ENCODE peak calls at places on chromosomes 1 and 21, in five cellular contexts. K is left ventricle myocardium inferior, N is fibroblast of lung, R is tibial nerve, D is body of pancreas. P is an unnamed sample. For H3K27me3, the result is how much of the 10 kb centered on the place peaks cover.

GRCh38 chr1:1594602-1594981 is 5.3 kb downstream of the FNDC10 start:
- DNase-seq in K (no peak), N (no peak), R (no peak), D (no peak), P (no peak)

GRCh38 chr1:150366416-150367296 is 2.7 kb downstream of the RPRD2 start:
- DNase-seq in K (no peak), N (peak), R (no peak), D (no peak), P (no peak)

GRCh38 chr1:111599781-111600180 is 19.8 kb upstream of the RAP1A start:
- DNase-seq in K (no peak), N (no peak), R (no peak), D (no peak), P (no peak)

GRCh38 chr21:37546949-37547614 is 180.5 kb downstream of the DYRK1A start:
- DNase-seq in K (no peak), N (no peak), R (no peak), D (no peak), P (no peak)

GRCh38 chr1:93839307-93839706 is 39.7 kb downstream of the DNTTIP2 start:
- DNase-seq in K (no peak), N (peak), R (no peak), D (no peak), P (no peak)

GRCh38 chr1:62836856-62837540 is 53.1 kb downstream of the ATG4C start:
- DNase-seq in K (no peak), N (no peak), R (no peak), D (no peak), P (no peak)

GRCh38 chr1:105073660-105074059 is 1324.0 kb downstream of the AMY1C start:
- DNase-seq in K (no peak), N (no peak), R (no peak), D (no peak), P (no peak)

GRCh38 chr1:99849413-99849743 is 783 bp upstream of the AGL start:
- DNase-seq in K (no peak), N (peak), R (no peak), D (peak), P (no peak)

GRCh38 chr1:3145489-3146325 is 76.7 kb downstream of the PRDM16 start:
- DNase-seq in K (no peak), N (no peak), R (no peak), D (no peak), P (no peak)

GRCh38 chr1:3149277-3149676 is 80.3 kb downstream of the PRDM16 start:
- DNase-seq in K (no peak), N (no peak), R (no peak), D (no peak), P (no peak)

GRCh38 chr1:3146907-3147306 is 77.9 kb downstream of the PRDM16 start:
- DNase-seq in K (no peak), N (no peak), R (no peak), D (no peak), P (no peak)

GRCh38 chr1:3146458-3146857 is 77.5 kb downstream of the PRDM16 start:
- DNase-seq in K (no peak), N (no peak), R (no peak), D (no peak), P (no peak)

GRCh38 chr1:3148171-3148570 is 79.2 kb downstream of the PRDM16 start:
- DNase-seq in K (no peak), N (no peak), R (no peak), D (no peak), P (no peak)
- H3K27me3 ChIP-seq in K (under half), N (under half), R (under half), D (under half), P (under half)

GRCh38 chr1:33177996-33178540 is 3.8 kb downstream of the TRIM62 start:
- DNase-seq in K (no peak), N (no peak), R (no peak), D (no peak), P (no peak)

GRCh38 chr1:33175865-33176264 is 6.0 kb downstream of the TRIM62 start:
- DNase-seq in K (no peak), N (no peak), R (no peak), D (no peak), P (no peak)

GRCh38 chr1:33178836-33179439 is 2.9 kb downstream of the TRIM62 start:
- DNase-seq in K (no peak), N (no peak), R (no peak), D (no peak), P (no peak)

GRCh38 chr1:33176887-33177286 is 5.0 kb downstream of the TRIM62 start:
- DNase-seq in K (no peak), N (no peak), R (no peak), D (no peak), P (no peak)

GRCh38 chr1:33176362-33176850 is 5.4 kb downstream of the TRIM62 start:
- DNase-seq in K (no peak), N (no peak), R (no peak), D (no peak), P (no peak)
- H3K27ac ChIP-seq in K (no peak), N (no peak), R (no peak), D (no peak), P (no peak)

DNA sequence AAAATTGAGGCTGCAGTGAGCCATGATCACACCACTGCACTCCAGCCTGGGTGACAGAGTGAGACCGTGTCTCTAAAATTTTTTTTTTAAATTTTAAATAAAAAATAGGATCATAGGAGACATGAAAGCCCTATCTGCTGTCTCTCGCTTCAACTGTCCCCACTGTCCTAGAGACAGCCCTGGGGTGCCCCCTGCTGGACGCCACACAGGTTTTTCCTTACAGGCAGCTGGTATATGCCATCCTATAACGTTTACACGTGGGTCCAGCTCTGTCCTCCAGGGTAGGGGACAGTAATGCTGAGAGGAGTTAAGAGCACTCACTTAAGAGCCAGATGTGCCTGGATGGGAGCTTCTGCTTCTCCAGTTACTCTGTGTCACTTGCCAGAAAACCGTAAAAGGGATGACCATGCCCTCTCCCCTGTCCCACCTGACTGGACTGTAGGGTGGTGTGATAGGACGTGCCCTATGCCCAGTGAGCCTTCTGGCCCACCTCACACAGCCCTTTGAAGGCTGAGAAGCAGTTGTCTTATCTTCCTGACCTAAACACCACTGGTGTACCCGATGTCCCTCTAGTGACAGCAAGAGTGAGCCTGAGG is 8.5 kb downstream of the FBXO2 start:
- DNase-seq in K (peak), N (peak), R (peak), D (peak), P (peak)
- H3K27me3 ChIP-seq in K (half or more), N (under half), R (under half), D (under half), P (under half)

GRCh38 chr1:109954180-109954579 is 30.4 kb upstream of the AHCYL1 start:
- DNase-seq in K (no peak), N (no peak), R (no peak), D (no peak), P (no peak)

GRCh38 chr1:109959632-109959973 is 25.0 kb upstream of the AHCYL1 start:
- DNase-seq in K (no peak), N (no peak), R (no peak), D (no peak), P (no peak)

GRCh38 chr1:109960745-109961094 is 23.8 kb upstream of the AHCYL1 start:
- DNase-seq in K (no peak), N (no peak), R (no peak), D (no peak), P (no peak)

GRCh38 chr1:109963864-109964263 is 20.7 kb upstream of the AHCYL1 start:
- DNase-seq in K (no peak), N (peak), R (no peak), D (no peak), P (no peak)

GRCh38 chr1:109959974-109960744 is 24.4 kb upstream of the AHCYL1 start:
- DNase-seq in K (no peak), N (peak), R (no peak), D (no peak), P (no peak)
- H3K27ac ChIP-seq in K (peak), N (peak), R (no peak), D (peak), P (no peak)

DNA sequence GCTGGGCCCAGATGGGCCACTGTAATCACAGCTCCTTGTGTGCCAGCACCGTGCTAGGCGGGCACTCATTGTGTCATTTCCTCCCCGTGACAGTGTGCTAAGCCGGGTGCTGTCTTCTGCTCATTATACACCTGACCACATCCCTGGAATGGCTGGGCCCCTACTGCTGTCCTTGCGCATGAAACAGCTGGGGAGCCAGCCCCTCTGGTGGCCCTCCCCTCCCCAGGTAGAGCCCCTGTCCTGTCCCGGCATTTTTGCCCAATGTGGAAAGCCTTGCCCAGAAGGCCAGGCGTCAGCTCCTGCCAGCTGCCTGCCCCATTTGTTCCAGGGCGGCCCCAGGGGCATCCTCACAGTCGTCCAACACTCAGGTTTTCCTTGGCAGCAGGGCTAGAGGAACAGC is 107.4 kb upstream of the CASZ1 start:
- DNase-seq in K (no peak), N (no peak), R (no peak), D (no peak), P (peak)
- H3K27me3 ChIP-seq in K (half or more), N (under half), R (under half), D (under half), P (half or more)

GRCh38 chr1:182149411-182149965 is 88.0 kb upstream of the ZNF648 start:
- DNase-seq in K (no peak), N (peak), R (no peak), D (peak), P (no peak)
- H3K27ac ChIP-seq in K (no peak), N (no peak), R (no peak), D (no peak), P (peak)